ENCODE peak calls at places on chromosomes 12 and 14, in six cellular contexts. I is BE2C; V is CD8-positive, alpha-beta T cell; W is epithelial cell of esophagus; Y is PC-9; M is body of pancreas. J is an unnamed sample.

GRCh38 chr12:58500399-58500798 is 419.9 kb downstream of the LRIG3 start:
- DNase-seq in V (no peak), I (no peak), Y (no peak), W (peak), M (no peak), J (no peak)

GRCh38 chr12:6735448-6736191 is 11.8 kb downstream of the COPS7A start:
- DNase-seq in W (peak), I (peak), Y (peak), M (peak), V (peak), J (no peak)

GRCh38 chr12:85923767-85924331 is 49.8 kb downstream of the NTS start:
- DNase-seq in V (no peak), I (no peak), M (no peak), W (peak), Y (no peak), J (peak)

GRCh38 chr12:132295101-132295526 is 34.3 kb downstream of the GALNT9 start:
- DNase-seq in V (no peak), M (no peak), Y (no peak), I (no peak), W (no peak), J (no peak)

GRCh38 chr12:31877884-31878283 is 81.3 kb upstream of the RESF1 start:
- DNase-seq in Y (no peak), M (no peak), V (no peak), I (no peak), W (no peak), J (no peak)

GRCh38 chr12:80445083-80445482 is 1.0 kb downstream of the PTPRQ start:
- DNase-seq in V (no peak), M (no peak), W (no peak), Y (no peak), I (no peak), J (peak)

GRCh38 chr14:66228267-66228970 is 257.8 kb upstream of the CCDC196 start:
- DNase-seq in V (no peak), M (no peak), Y (peak), I (no peak), W (peak), J (no peak)

GRCh38 chr12:82326905-82327503 is 31.2 kb downstream of the CCDC59 start:
- DNase-seq in W (peak), V (no peak), Y (no peak), M (no peak), I (no peak), J (peak)

GRCh38 chr12:40734283-40734682 is 42.0 kb downstream of the CNTN1 start:
- DNase-seq in I (peak), V (no peak), W (no peak), Y (no peak), M (no peak), J (no peak)

GRCh38 chr14:32254952-32255679 is 52.0 kb upstream of the RNU6-8 start:
- DNase-seq in M (peak), I (peak), W (peak), V (peak), Y (peak), J (peak)

GRCh38 chr12:94172973-94173372 is 24.6 kb downstream of the PLXNC1 start:
- DNase-seq in V (no peak), I (no peak), Y (no peak), M (no peak), W (peak), J (peak)

GRCh38 chr14:61585598-61586538 is 109.4 kb upstream of the HIF1A start:
- DNase-seq in Y (no peak), M (peak), W (peak), I (peak), V (no peak), J (no peak)

GRCh38 chr14:99081880-99082279 is 190.1 kb downstream of the BCL11B start:
- DNase-seq in M (no peak), I (no peak), Y (no peak), W (no peak), V (no peak), J (no peak)

GRCh38 chr12:56591961-56592360 is 38.2 kb downstream of the BAZ2A start:
- DNase-seq in W (no peak), Y (no peak), I (no peak), V (no peak), M (no peak), J (no peak)

GRCh38 chr12:132385375-132385774 is 56.0 kb upstream of the GALNT9 start:
- DNase-seq in V (no peak), W (no peak), M (no peak), Y (no peak), I (no peak), J (no peak)

GRCh38 chr12:10672231-10672868 is 1.5 kb downstream of the STYK1 start:
- DNase-seq in M (no peak), W (no peak), Y (peak), I (no peak), V (peak), J (no peak)

GRCh38 chr12:79659961-79660431 is 30.8 kb downstream of the PAWR start:
- DNase-seq in I (no peak), Y (no peak), W (no peak), V (no peak), M (no peak), J (no peak)

GRCh38 chr12:10501031-10501430 is 4.7 kb upstream of the EIF2S3B start:
- DNase-seq in I (no peak), W (peak), V (no peak), Y (no peak), M (no peak), J (peak)

GRCh38 chr12:63419119-63419518 is 249.2 kb downstream of the DPY19L2 start:
- DNase-seq in W (peak), Y (no peak), I (no peak), V (no peak), M (no peak), J (no peak)

GRCh38 chr12:94041833-94042232 is 106.5 kb upstream of the PLXNC1 start:
- DNase-seq in I (peak), V (no peak), Y (no peak), M (no peak), W (no peak), J (no peak)

GRCh38 chr14:41749425-41749824 is 142.7 kb downstream of the LRFN5 start:
- DNase-seq in Y (no peak), W (no peak), V (no peak), I (no peak), M (no peak), J (no peak)

GRCh38 chr12:117580718-117581062 is 219.3 kb upstream of the NOS1 start:
- DNase-seq in M (peak), W (no peak), Y (no peak), I (peak), V (no peak), J (no peak)

GRCh38 chr14:89823732-89824131 is 130.8 kb downstream of the EFCAB11 start:
- DNase-seq in M (no peak), W (no peak), I (no peak), V (no peak), Y (no peak), J (no peak)

GRCh38 chr12:63144556-63144955 is 6.4 kb downstream of the AVPR1A start:
- DNase-seq in M (no peak), Y (no peak), I (no peak), V (no peak), W (no peak), J (no peak)

GRCh38 chr12:78248321-78248720 is 417.6 kb downstream of the NAV3 start:
- DNase-seq in V (no peak), Y (no peak), W (peak), M (no peak), I (no peak), J (no peak)

GRCh38 chr14:92173668-92174067 is 51.9 kb downstream of the CPSF2 start:
- DNase-seq in I (no peak), W (peak), V (no peak), Y (no peak), M (no peak), J (no peak)

GRCh38 chr12:78164154-78164553 is 333.5 kb downstream of the NAV3 start:
- DNase-seq in I (no peak), M (no peak), Y (no peak), V (no peak), W (no peak), J (no peak)

GRCh38 chr14:103535891-103536565 is 7.0 kb downstream of the TRMT61A start:
- DNase-seq in V (no peak), I (no peak), W (no peak), M (no peak), Y (no peak), J (no peak)

GRCh38 chr14:53295985-53296582 is 143.0 kb upstream of the DDHD1 start:
- DNase-seq in W (peak), V (no peak), M (no peak), Y (no peak), I (no peak), J (peak)

GRCh38 chr12:108881953-108882352 is 2.1 kb downstream of the DAO start:
- DNase-seq in V (no peak), Y (no peak), M (no peak), W (peak), I (no peak), J (no peak)

GRCh38 chr12:54560374-54560858 is 11.0 kb downstream of the PDE1B start:
- DNase-seq in V (peak), Y (no peak), I (peak), M (peak), W (peak), J (peak)

GRCh38 chr12:24012528-24012927 is 63.1 kb upstream of the SOX5 start:
- DNase-seq in I (no peak), M (no peak), W (peak), Y (no peak), V (no peak), J (no peak)
- TF ChIP-seq CTCF in I (peak), M (no peak), W (peak), Y (no peak), V (no peak), J (no peak)

DNA sequence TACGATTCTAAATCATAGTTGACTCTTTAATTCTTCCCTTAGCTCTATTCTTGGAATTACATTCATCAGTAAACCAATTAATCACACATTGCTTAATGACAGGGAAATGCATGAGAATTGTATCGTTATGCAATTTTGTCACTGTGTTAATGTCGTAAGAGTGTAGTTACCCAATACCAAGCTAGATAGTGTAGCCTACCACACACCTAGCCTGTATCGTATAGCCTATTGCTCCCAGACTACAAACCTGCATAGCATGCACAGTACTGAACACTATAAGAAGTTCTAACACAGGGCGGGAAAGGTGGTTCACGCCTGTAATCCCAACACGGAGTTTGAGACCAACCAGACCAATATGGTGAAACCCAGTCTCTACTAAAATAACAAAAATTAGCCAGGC is 24.7 kb downstream of the HNRNPC start:
- DNase-seq in V (no peak), I (no peak), Y (no peak), W (peak), M (no peak), J (no peak)
- TF ChIP-seq CTCF in V (no peak), I (no peak), Y (no peak), W (no peak), M (no peak), J (no peak)

GRCh38 chr12:12007001-12007712 is 63.6 kb upstream of the BCL2L14 start:
- DNase-seq in I (no peak), V (peak), W (no peak), Y (no peak), M (no peak), J (peak)

GRCh38 chr12:12007713-12008231 is 63.0 kb upstream of the BCL2L14 start:
- DNase-seq in V (no peak), I (no peak), M (no peak), Y (no peak), W (no peak), J (no peak)

GRCh38 chr12:12008931-12009611 is 61.7 kb upstream of the BCL2L14 start:
- DNase-seq in V (peak), W (peak), Y (peak), M (no peak), I (no peak), J (peak)

GRCh38 chr12:12010277-12011031 is 60.3 kb upstream of the BCL2L14 start:
- DNase-seq in I (peak), V (peak), W (no peak), Y (no peak), M (no peak), J (peak)

DNA sequence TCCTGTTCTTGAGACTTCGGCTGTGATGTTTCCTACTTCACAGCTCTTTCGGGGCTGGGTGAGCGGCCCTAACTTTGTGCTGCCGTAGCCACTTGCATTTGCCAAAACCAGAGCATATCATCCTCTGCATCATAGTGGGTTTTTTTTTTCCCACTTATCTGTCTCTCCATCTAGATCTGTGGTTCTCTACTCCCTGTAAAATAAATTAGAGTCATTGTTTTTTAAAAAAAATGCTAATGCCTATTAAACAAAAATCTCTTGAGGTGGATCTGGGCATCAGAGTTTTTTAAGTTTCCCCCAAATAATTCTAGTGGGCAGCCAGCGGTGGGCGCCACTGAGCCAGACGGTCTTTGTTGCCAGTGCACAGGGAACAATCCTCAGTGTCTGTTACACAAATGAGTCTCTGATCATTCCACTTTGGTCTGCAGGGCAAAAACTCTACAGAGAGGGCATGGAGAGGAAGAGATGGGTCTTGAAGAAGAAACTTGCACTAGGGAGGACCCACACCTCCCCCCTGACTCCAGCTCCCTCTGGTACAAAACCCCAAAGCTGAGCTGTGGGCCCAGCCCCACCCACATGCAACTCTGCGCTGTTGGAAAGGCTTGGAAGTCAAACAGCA is 62.4 kb upstream of the BCL2L14 start:
- DNase-seq in I (no peak), M (no peak), W (no peak), V (peak), Y (no peak), J (no peak)
- TF ChIP-seq CTCF in I (peak), M (no peak), W (peak), V (peak), Y (peak), J (peak)

GRCh38 chr12:92859650-92860386 is 69.3 kb downstream of the EEA1 start:
- DNase-seq in W (no peak), V (no peak), I (no peak), Y (no peak), M (no peak), J (no peak)
- TF ChIP-seq CTCF in W (no peak), V (no peak), I (no peak), Y (no peak), M (no peak), J (no peak)

DNA sequence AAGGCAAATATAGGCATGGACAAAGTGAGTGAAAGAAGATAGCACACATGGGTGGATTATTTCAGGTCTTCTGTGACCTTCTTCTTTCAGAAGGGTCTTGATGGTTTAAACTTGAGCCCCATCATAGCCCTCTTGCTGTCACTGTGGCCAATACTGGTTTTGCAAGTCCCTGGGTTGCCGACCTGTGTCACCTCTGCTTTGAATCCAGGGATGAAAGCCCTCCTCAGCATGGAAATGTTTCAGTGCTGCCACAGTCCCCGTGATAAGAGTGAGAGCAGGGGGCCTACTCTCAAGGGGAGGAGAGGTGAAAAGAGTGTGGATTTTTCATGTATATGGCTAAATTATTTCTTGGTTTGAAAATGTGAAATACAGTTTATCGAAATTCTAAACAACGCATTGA is 30.2 kb upstream of the ATF1 start:
- DNase-seq in W (no peak), V (no peak), I (no peak), M (no peak), Y (no peak), J (no peak)
- TF ChIP-seq CTCF in W (no peak), V (no peak), I (no peak), M (no peak), Y (no peak), J (no peak)

DNA sequence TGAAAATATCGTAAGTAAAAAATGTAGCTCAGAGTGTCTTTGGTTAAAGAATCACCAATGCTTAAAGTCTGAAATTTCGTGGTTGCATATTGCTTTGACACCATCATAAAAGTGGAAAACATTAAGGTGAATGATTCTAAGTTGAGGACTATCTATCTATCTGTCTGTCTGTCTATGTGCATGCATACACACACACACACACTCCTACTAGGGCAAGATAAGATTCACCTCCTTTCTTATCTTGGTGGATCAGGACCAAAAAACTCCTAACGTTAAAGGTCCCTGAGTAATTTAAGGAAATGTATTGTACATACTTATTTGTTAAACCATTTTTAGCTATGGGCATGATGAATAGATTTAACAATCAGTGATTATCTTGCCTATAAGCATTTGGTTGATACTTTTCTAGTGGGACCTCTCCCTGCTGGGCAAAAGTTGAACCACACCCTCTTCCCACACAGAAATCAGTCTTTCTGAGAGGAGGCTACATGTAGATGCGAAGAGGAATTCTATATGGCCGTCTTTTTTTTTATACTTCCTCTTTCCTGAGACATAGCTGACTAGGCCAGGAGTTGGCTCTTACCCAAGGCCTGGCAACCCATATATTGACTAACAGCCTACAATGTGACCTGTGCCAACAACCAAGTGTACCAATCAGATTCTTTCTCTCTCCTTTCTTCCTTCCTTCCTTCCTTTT is 19.3 kb upstream of the LLPH start:
- DNase-seq in Y (no peak), W (peak), M (no peak), I (no peak), V (no peak), J (no peak)
- TF ChIP-seq CTCF in Y (no peak), W (peak), M (no peak), I (no peak), V (no peak), J (peak)

GRCh38 chr12:30015661-30016060 is 231.9 kb upstream of the TMTC1 start:
- DNase-seq in I (no peak), Y (no peak), W (no peak), V (no peak), M (no peak), J (no peak)

GRCh38 chr12:30010071-30011052 is 226.6 kb upstream of the TMTC1 start:
- DNase-seq in W (no peak), Y (no peak), I (no peak), M (no peak), V (no peak), J (peak)

GRCh38 chr12:30016656-30017055 is 232.9 kb upstream of the TMTC1 start:
- DNase-seq in Y (no peak), V (no peak), M (no peak), I (no peak), W (no peak), J (no peak)

GRCh38 chr12:30013051-30013450 is 229.3 kb upstream of the TMTC1 start:
- DNase-seq in V (no peak), I (no peak), M (no peak), W (no peak), Y (no peak), J (no peak)
- TF ChIP-seq CTCF in V (no peak), I (no peak), M (no peak), W (no peak), Y (no peak), J (no peak)

GRCh38 chr14:74502236-74503019 is 8.9 kb downstream of the ISCA2 start:
- DNase-seq in V (no peak), Y (peak), I (peak), W (peak), M (no peak), J (no peak)
- TF ChIP-seq CTCF in V (no peak), Y (peak), I (peak), W (peak), M (peak), J (peak)

DNA sequence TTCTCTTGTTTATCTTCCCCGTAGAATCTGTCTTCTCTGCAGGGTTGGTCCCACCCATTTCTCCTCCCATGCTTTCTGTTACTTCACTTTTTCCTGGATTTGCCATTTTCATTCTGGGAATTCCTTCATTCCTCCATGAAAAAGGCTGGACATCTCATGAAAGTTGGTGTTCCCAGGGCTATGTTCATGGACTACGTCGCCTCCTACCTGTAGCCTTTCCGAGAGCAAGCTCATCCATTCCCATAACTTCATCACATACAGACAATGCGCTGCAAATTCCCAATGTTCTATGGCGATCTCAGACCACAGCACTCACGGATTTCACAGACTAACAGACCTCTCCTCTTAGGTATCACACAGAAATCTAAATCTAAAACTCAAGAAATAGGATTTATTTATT is 217.1 kb downstream of the EXOC5 start:
- DNase-seq in M (no peak), Y (no peak), I (no peak), V (no peak), W (no peak), J (no peak)
- TF ChIP-seq CTCF in M (no peak), Y (no peak), I (no peak), V (no peak), W (no peak), J (no peak)

J was measured in astrocyte of the cerebellum.